ENCODE peak calls at places on chromosome 17, in seven cellular contexts. One of them, this sample, is unnamed.

GRCh38 chr17:17377071-17377487 is 73.9 kb downstream of the NT5M start:
- DNase-seq in kidney epithelial cell: no peak
- DNase-seq in AG09309: no peak
- DNase-seq in Peyer's patch: no peak
- DNase-seq in thoracic aorta: no peak
- DNase-seq in fibroblast of villous mesenchyme: no peak
- DNase-seq in lower lobe of right lung: no peak
- DNase-seq in this sample: no peak

GRCh38 chr17:45051060-45051719 is at the start of gene DCAKD:
- DNase-seq in kidney epithelial cell: peak
- DNase-seq in fibroblast of villous mesenchyme: peak
- DNase-seq in lower lobe of right lung: peak
- DNase-seq in thoracic aorta: peak
- DNase-seq in AG09309: peak
- DNase-seq in Peyer's patch: peak
- DNase-seq in this sample: peak

GRCh38 chr17:142102-142661 is 4.8 kb downstream of the SCGB1C2 start:
- DNase-seq in kidney epithelial cell: no peak
- DNase-seq in AG09309: no peak
- DNase-seq in Peyer's patch: peak
- DNase-seq in fibroblast of villous mesenchyme: no peak
- DNase-seq in thoracic aorta: no peak
- DNase-seq in lower lobe of right lung: peak
- DNase-seq in this sample: peak

GRCh38 chr17:80790981-80791742 is 200.5 kb upstream of the CHMP6 start:
- DNase-seq in kidney epithelial cell: no peak
- DNase-seq in fibroblast of villous mesenchyme: no peak
- DNase-seq in lower lobe of right lung: no peak
- DNase-seq in AG09309: no peak
- DNase-seq in Peyer's patch: no peak
- DNase-seq in thoracic aorta: no peak
- DNase-seq in this sample: peak

GRCh38 chr17:77873518-77874302 is 84.8 kb upstream of the TNRC6C start:
- DNase-seq in fibroblast of villous mesenchyme: no peak
- DNase-seq in lower lobe of right lung: peak
- DNase-seq in kidney epithelial cell: no peak
- DNase-seq in thoracic aorta: no peak
- DNase-seq in AG09309: no peak
- DNase-seq in Peyer's patch: no peak
- DNase-seq in this sample: no peak

GRCh38 chr17:17499402-17500145 is 3.4 kb upstream of the RASD1 start:
- DNase-seq in fibroblast of villous mesenchyme: no peak
- DNase-seq in lower lobe of right lung: no peak
- DNase-seq in kidney epithelial cell: no peak
- DNase-seq in Peyer's patch: no peak
- DNase-seq in AG09309: no peak
- DNase-seq in thoracic aorta: no peak
- DNase-seq in this sample: no peak

GRCh38 chr17:15490634-15491261 is 23.3 kb upstream of the CDRT4 start:
- DNase-seq in thoracic aorta: no peak
- DNase-seq in lower lobe of right lung: no peak
- DNase-seq in Peyer's patch: peak
- DNase-seq in fibroblast of villous mesenchyme: peak
- DNase-seq in kidney epithelial cell: no peak
- DNase-seq in AG09309: no peak
- DNase-seq in this sample: peak

GRCh38 chr17:47708312-47708863 is 14.4 kb downstream of the TBKBP1 start:
- DNase-seq in AG09309: no peak
- DNase-seq in lower lobe of right lung: peak
- DNase-seq in thoracic aorta: no peak
- DNase-seq in Peyer's patch: no peak
- DNase-seq in kidney epithelial cell: no peak
- DNase-seq in fibroblast of villous mesenchyme: no peak
- DNase-seq in this sample: no peak

GRCh38 chr17:39236981-39237441 is 11.3 kb upstream of the STAC2 start:
- DNase-seq in fibroblast of villous mesenchyme: no peak
- DNase-seq in AG09309: no peak
- DNase-seq in kidney epithelial cell: no peak
- DNase-seq in Peyer's patch: no peak
- DNase-seq in lower lobe of right lung: no peak
- DNase-seq in thoracic aorta: no peak
- DNase-seq in this sample: no peak

GRCh38 chr17:17754719-17755686 is 73.7 kb downstream of the RAI1 start:
- DNase-seq in lower lobe of right lung: peak
- DNase-seq in thoracic aorta: no peak
- DNase-seq in AG09309: no peak
- DNase-seq in kidney epithelial cell: no peak
- DNase-seq in fibroblast of villous mesenchyme: no peak
- DNase-seq in Peyer's patch: no peak
- DNase-seq in this sample: no peak

GRCh38 chr17:38908676-38909181 is 16.7 kb upstream of the LASP1NB start:
- DNase-seq in fibroblast of villous mesenchyme: no peak
- DNase-seq in kidney epithelial cell: no peak
- DNase-seq in AG09309: no peak
- DNase-seq in thoracic aorta: no peak
- DNase-seq in lower lobe of right lung: peak
- DNase-seq in Peyer's patch: no peak
- DNase-seq in this sample: no peak

GRCh38 chr17:14712471-14713075 is 411.7 kb downstream of the HS3ST3B1 start:
- DNase-seq in lower lobe of right lung: no peak
- DNase-seq in kidney epithelial cell: no peak
- DNase-seq in Peyer's patch: no peak
- DNase-seq in thoracic aorta: no peak
- DNase-seq in AG09309: peak
- DNase-seq in fibroblast of villous mesenchyme: peak
- DNase-seq in this sample: peak

GRCh38 chr17:30905742-30906100 is 317 bp downstream of the TEFM start:
- DNase-seq in thoracic aorta: no peak
- DNase-seq in kidney epithelial cell: no peak
- DNase-seq in fibroblast of villous mesenchyme: no peak
- DNase-seq in lower lobe of right lung: no peak
- DNase-seq in Peyer's patch: no peak
- DNase-seq in AG09309: no peak
- DNase-seq in this sample: no peak

DNA sequence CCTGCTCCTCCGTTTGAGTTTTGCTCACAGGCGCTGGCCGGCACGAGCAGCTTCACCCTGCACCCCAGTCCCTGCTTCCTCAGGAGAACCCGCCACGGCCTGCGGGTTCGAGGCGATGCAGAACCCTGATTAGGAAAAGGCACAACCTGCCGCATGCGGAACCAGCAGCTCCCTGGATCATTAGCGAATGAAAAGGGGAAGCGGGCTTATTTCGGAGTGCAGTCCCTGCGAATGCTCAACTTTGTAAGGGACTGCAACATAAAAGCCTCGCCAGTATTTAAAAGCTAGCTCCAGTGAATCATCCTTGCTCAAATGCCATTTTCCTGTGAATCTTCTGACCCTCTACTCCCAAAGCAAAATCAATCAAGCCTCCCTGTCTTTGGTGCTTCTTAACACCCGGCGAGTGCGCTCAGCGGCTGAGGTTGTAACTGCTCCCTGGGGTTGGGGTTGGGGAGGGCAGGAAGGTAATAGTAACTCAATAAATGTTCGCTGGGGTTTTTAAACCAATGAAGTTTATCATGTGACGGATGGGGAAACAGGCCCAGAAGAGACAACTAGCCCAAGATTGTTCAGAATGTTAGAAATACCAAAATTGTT is 676 bp upstream of the AKAP10 start:
- DNase-seq in AG09309: no peak
- DNase-seq in Peyer's patch: peak
- DNase-seq in kidney epithelial cell: no peak
- DNase-seq in thoracic aorta: no peak
- DNase-seq in lower lobe of right lung: peak
- DNase-seq in fibroblast of villous mesenchyme: no peak
- DNase-seq in this sample: no peak
- TF ChIP-seq CTCF in AG09309: no peak
- TF ChIP-seq CTCF in Peyer's patch: no peak
- TF ChIP-seq CTCF in kidney epithelial cell: no peak
- TF ChIP-seq CTCF in thoracic aorta: no peak
- TF ChIP-seq CTCF in lower lobe of right lung: no peak
- TF ChIP-seq CTCF in fibroblast of villous mesenchyme: no peak
- TF ChIP-seq CTCF in this sample: no peak

DNA sequence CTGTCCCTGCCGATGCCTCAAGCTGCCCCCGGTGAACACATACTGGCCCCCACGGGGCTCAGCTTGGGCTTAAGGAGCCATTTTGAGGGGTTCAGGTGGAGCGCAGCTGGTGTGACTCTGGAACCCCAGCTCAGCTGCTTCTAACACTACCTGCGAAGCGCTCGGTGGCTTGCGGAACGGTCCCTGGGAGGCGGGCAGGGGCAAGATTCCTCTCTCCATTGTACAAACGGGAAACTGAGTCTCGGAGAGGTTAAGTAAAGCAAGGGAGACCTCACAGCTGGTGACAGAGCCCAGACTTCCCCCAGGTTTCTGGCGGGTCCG is 11.8 kb downstream of the GALK1 start:
- DNase-seq in AG09309: no peak
- DNase-seq in Peyer's patch: no peak
- DNase-seq in thoracic aorta: no peak
- DNase-seq in fibroblast of villous mesenchyme: no peak
- DNase-seq in kidney epithelial cell: no peak
- DNase-seq in lower lobe of right lung: no peak
- DNase-seq in this sample: no peak
- H3K4me3 ChIP-seq in AG09309: peak
- H3K4me3 ChIP-seq in Peyer's patch: peak
- H3K4me3 ChIP-seq in thoracic aorta: peak
- H3K4me3 ChIP-seq in fibroblast of villous mesenchyme: peak
- H3K4me3 ChIP-seq in kidney epithelial cell: peak
- H3K4me3 ChIP-seq in lower lobe of right lung: peak
- H3K4me3 ChIP-seq in this sample: peak

GRCh38 chr17:83067718-83068261 is 11.6 kb upstream of the METRNL start:
- DNase-seq in fibroblast of villous mesenchyme: no peak
- DNase-seq in thoracic aorta: no peak
- DNase-seq in kidney epithelial cell: no peak
- DNase-seq in lower lobe of right lung: no peak
- DNase-seq in Peyer's patch: peak
- DNase-seq in AG09309: no peak
- DNase-seq in this sample: no peak
- TF ChIP-seq CTCF in fibroblast of villous mesenchyme: no peak
- TF ChIP-seq CTCF in thoracic aorta: no peak
- TF ChIP-seq CTCF in kidney epithelial cell: no peak
- TF ChIP-seq CTCF in lower lobe of right lung: no peak
- TF ChIP-seq CTCF in Peyer's patch: no peak
- TF ChIP-seq CTCF in AG09309: no peak
- TF ChIP-seq CTCF in this sample: peak

GRCh38 chr17:63702223-63702577 is 2.3 kb upstream of the LIMD2 start:
- DNase-seq in lower lobe of right lung: peak
- DNase-seq in AG09309: no peak
- DNase-seq in Peyer's patch: peak
- DNase-seq in kidney epithelial cell: no peak
- DNase-seq in fibroblast of villous mesenchyme: no peak
- DNase-seq in thoracic aorta: no peak
- DNase-seq in this sample: no peak
- H3K4me3 ChIP-seq in lower lobe of right lung: peak
- H3K4me3 ChIP-seq in AG09309: no peak
- H3K4me3 ChIP-seq in Peyer's patch: peak
- H3K4me3 ChIP-seq in kidney epithelial cell: no peak
- H3K4me3 ChIP-seq in fibroblast of villous mesenchyme: no peak
- H3K4me3 ChIP-seq in thoracic aorta: peak
- H3K4me3 ChIP-seq in this sample: no peak

GRCh38 chr17:51537996-51538550 is 277.7 kb downstream of the UTP18 start:
- DNase-seq in Peyer's patch: no peak
- DNase-seq in AG09309: no peak
- DNase-seq in thoracic aorta: no peak
- DNase-seq in lower lobe of right lung: no peak
- DNase-seq in kidney epithelial cell: no peak
- DNase-seq in fibroblast of villous mesenchyme: no peak
- DNase-seq in this sample: no peak

GRCh38 chr17:51541215-51541614 is 280.9 kb downstream of the UTP18 start:
- DNase-seq in fibroblast of villous mesenchyme: no peak
- DNase-seq in thoracic aorta: no peak
- DNase-seq in AG09309: no peak
- DNase-seq in lower lobe of right lung: no peak
- DNase-seq in kidney epithelial cell: no peak
- DNase-seq in Peyer's patch: no peak
- DNase-seq in this sample: no peak

GRCh38 chr17:51546114-51546513 is 285.8 kb downstream of the UTP18 start:
- DNase-seq in lower lobe of right lung: no peak
- DNase-seq in Peyer's patch: no peak
- DNase-seq in kidney epithelial cell: no peak
- DNase-seq in fibroblast of villous mesenchyme: no peak
- DNase-seq in thoracic aorta: no peak
- DNase-seq in AG09309: no peak
- DNase-seq in this sample: no peak

GRCh38 chr17:51536627-51537026 is 276.3 kb downstream of the UTP18 start:
- DNase-seq in AG09309: no peak
- DNase-seq in kidney epithelial cell: no peak
- DNase-seq in fibroblast of villous mesenchyme: no peak
- DNase-seq in lower lobe of right lung: no peak
- DNase-seq in thoracic aorta: no peak
- DNase-seq in Peyer's patch: no peak
- DNase-seq in this sample: no peak

DNA sequence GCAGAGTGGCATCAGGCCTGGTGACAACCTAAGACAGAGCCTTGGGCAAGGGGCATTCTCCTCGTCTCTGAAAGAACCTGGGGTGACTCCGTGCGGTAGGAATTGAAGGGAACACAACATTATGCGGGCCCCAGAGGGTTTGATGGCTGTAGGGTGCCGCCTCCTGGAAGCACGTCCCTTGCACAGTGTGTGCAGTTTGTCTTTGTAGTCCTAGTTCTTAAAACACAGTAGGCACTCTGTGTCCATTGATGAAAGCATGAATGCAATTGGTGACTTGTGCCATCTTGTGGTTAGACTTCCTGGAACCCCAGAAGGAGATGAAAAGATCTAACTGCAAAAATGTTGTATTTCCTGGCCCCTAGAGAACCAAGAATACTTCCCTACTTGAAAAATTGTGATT is 279.8 kb downstream of the UTP18 start:
- DNase-seq in thoracic aorta: no peak
- DNase-seq in fibroblast of villous mesenchyme: no peak
- DNase-seq in lower lobe of right lung: no peak
- DNase-seq in AG09309: no peak
- DNase-seq in Peyer's patch: no peak
- DNase-seq in kidney epithelial cell: no peak
- DNase-seq in this sample: no peak
- TF ChIP-seq CTCF in thoracic aorta: no peak
- TF ChIP-seq CTCF in fibroblast of villous mesenchyme: no peak
- TF ChIP-seq CTCF in lower lobe of right lung: no peak
- TF ChIP-seq CTCF in AG09309: no peak
- TF ChIP-seq CTCF in Peyer's patch: no peak
- TF ChIP-seq CTCF in kidney epithelial cell: no peak
- TF ChIP-seq CTCF in this sample: no peak

GRCh38 chr17:28371245-28372202 is at the start of gene SARM1:
- DNase-seq in AG09309: peak
- DNase-seq in Peyer's patch: peak
- DNase-seq in kidney epithelial cell: no peak
- DNase-seq in fibroblast of villous mesenchyme: peak
- DNase-seq in thoracic aorta: peak
- DNase-seq in lower lobe of right lung: peak
- DNase-seq in this sample: peak
- H3K4me3 ChIP-seq in AG09309: peak
- H3K4me3 ChIP-seq in Peyer's patch: peak
- H3K4me3 ChIP-seq in kidney epithelial cell: peak
- H3K4me3 ChIP-seq in fibroblast of villous mesenchyme: peak
- H3K4me3 ChIP-seq in thoracic aorta: peak
- H3K4me3 ChIP-seq in lower lobe of right lung: peak
- H3K4me3 ChIP-seq in this sample: peak

GRCh38 chr17:51119415-51120356 is 982 bp downstream of the SPAG9 start:
- DNase-seq in lower lobe of right lung: peak
- DNase-seq in fibroblast of villous mesenchyme: peak
- DNase-seq in kidney epithelial cell: no peak
- DNase-seq in thoracic aorta: no peak
- DNase-seq in AG09309: no peak
- DNase-seq in Peyer's patch: peak
- DNase-seq in this sample: peak
- TF ChIP-seq CTCF in lower lobe of right lung: no peak
- TF ChIP-seq CTCF in fibroblast of villous mesenchyme: peak
- TF ChIP-seq CTCF in kidney epithelial cell: peak
- TF ChIP-seq CTCF in thoracic aorta: no peak
- TF ChIP-seq CTCF in AG09309: peak
- TF ChIP-seq CTCF in Peyer's patch: no peak
- TF ChIP-seq CTCF in this sample: peak

GRCh38 chr17:49997773-49998703 is 3.0 kb upstream of the DLX3 start:
- DNase-seq in AG09309: peak
- DNase-seq in kidney epithelial cell: no peak
- DNase-seq in lower lobe of right lung: peak
- DNase-seq in fibroblast of villous mesenchyme: peak
- DNase-seq in Peyer's patch: peak
- DNase-seq in thoracic aorta: no peak
- DNase-seq in this sample: peak
- H3K4me3 ChIP-seq in AG09309: no peak
- H3K4me3 ChIP-seq in kidney epithelial cell: no peak
- H3K4me3 ChIP-seq in lower lobe of right lung: no peak
- H3K4me3 ChIP-seq in fibroblast of villous mesenchyme: no peak
- H3K4me3 ChIP-seq in Peyer's patch: no peak
- H3K4me3 ChIP-seq in thoracic aorta: no peak
- H3K4me3 ChIP-seq in this sample: no peak